ENCODE peak calls at places on chromosomes 4 and X, in seven cellular contexts. H, W, L, X, I, S and B are unnamed samples.

GRCh38 chrX:18964026-18964425 is 19.9 kb downstream of the PHKA2 start:
- ATAC-seq in H (no peak), X (no peak), I (no peak), S (no peak), L (no peak), W (peak), B (no peak)

GRCh38 chr4:112916868-112917267 is 132.6 kb upstream of the ANK2 start:
- ATAC-seq in S (no peak), H (no peak), W (no peak), I (no peak), X (no peak), L (no peak), B (peak)

GRCh38 chr4:165094873-165095272 is 17.8 kb downstream of the TMEM192 start:
- ATAC-seq in H (no peak), I (no peak), L (no peak), S (no peak), X (no peak), W (no peak), B (no peak)

GRCh38 chrX:20374450-20374849 is 107.7 kb upstream of the RPS6KA3 start:
- ATAC-seq in X (no peak), I (no peak), L (no peak), S (no peak), W (no peak), H (no peak), B (peak)

GRCh38 chr4:150886597-150886996 is 128.5 kb downstream of the LRBA start:
- ATAC-seq in W (no peak), L (no peak), X (no peak), H (no peak), I (no peak), S (no peak), B (no peak)

GRCh38 chr4:185742766-185743165 is 69.2 kb downstream of the SORBS2 start:
- ATAC-seq in L (no peak), S (no peak), H (no peak), I (no peak), W (peak), X (no peak), B (no peak)

GRCh38 chrX:46686003-46686645 is 72.8 kb downstream of the SLC9A7 start:
- ATAC-seq in H (peak), L (no peak), I (peak), X (peak), S (peak), W (peak), B (peak)

GRCh38 chr4:53313510-53313909 is 52.4 kb downstream of the SCFD2 start:
- ATAC-seq in I (no peak), W (peak), H (no peak), X (peak), L (no peak), S (no peak), B (peak)

GRCh38 chr4:38889143-38889542 is 21.5 kb downstream of the FAM114A1 start:
- ATAC-seq in S (peak), H (peak), X (no peak), L (no peak), W (peak), I (no peak), B (peak)

GRCh38 chr4:76535603-76536380 is 100.8 kb downstream of the SHROOM3 start:
- ATAC-seq in L (no peak), I (no peak), S (no peak), H (no peak), X (no peak), W (no peak), B (peak)

GRCh38 chrX:41734530-41734929 is 10.5 kb downstream of the GPR82 start:
- ATAC-seq in I (no peak), L (no peak), W (no peak), S (no peak), H (no peak), X (peak), B (peak)

GRCh38 chr4:82429728-82430192 is 502 bp downstream of the HNRNPDL start:
- ATAC-seq in S (peak), W (peak), L (peak), I (peak), H (peak), X (peak), B (peak)

GRCh38 chr4:112766422-112766821 is 129.5 kb downstream of the LARP7 start:
- ATAC-seq in H (no peak), X (peak), S (peak), L (no peak), I (no peak), W (peak), B (peak)

GRCh38 chrX:129572422-129572821 is 32.4 kb downstream of the OCRL start:
- ATAC-seq in I (no peak), X (no peak), H (no peak), W (no peak), L (no peak), S (peak), B (no peak)

GRCh38 chr4:8152090-8152864 is 6.3 kb downstream of the ABLIM2 start:
- ATAC-seq in L (no peak), X (no peak), I (no peak), W (no peak), S (no peak), H (no peak), B (no peak)

GRCh38 chrX:30995060-30995700 is 76.7 kb downstream of the FTHL17 start:
- ATAC-seq in X (no peak), H (no peak), W (no peak), L (no peak), I (peak), S (no peak), B (no peak)

GRCh38 chr4:26238782-26239647 is 81.8 kb upstream of the RBPJ start:
- ATAC-seq in I (no peak), H (no peak), L (peak), X (no peak), W (peak), S (peak), B (peak)

GRCh38 chr4:84877051-84877833 is 89.2 kb downstream of the WDFY3 start:
- ATAC-seq in H (no peak), W (peak), L (peak), I (no peak), X (peak), S (no peak), B (peak)